ENCODE peak calls at places on chromosome 13, in four cellular contexts. W is cardiac muscle cell, D is left lung, L is neural progenitor cell. I is an unnamed sample.

GRCh38 chr13:62293081-62293480 is 877.4 kb upstream of the PCDH20 start:
- DNase-seq in W (no peak), D (no peak), L (no peak), I (no peak)

GRCh38 chr13:21735621-21736401 is 64.9 kb downstream of the FGF9 start:
- DNase-seq in W (no peak), D (no peak), L (no peak), I (no peak)

GRCh38 chr13:79290595-79291244 is 115.3 kb downstream of the RBM26 start:
- DNase-seq in W (peak), D (no peak), L (peak), I (no peak)

GRCh38 chr13:106374631-106375030 is 160.8 kb downstream of the EFNB2 start:
- DNase-seq in W (no peak), D (no peak), L (no peak), I (no peak)

GRCh38 chr13:46641274-46642081 is 88.5 kb downstream of the LRCH1 start:
- DNase-seq in W (peak), D (no peak), L (no peak), I (no peak)

GRCh38 chr13:52428295-52428694 is 22.1 kb downstream of the VPS36 start:
- DNase-seq in W (peak), D (no peak), L (no peak), I (no peak)

GRCh38 chr13:77544365-77544764 is 8.9 kb downstream of the SCEL start:
- DNase-seq in W (peak), D (peak), L (no peak), I (peak)

GRCh38 chr13:80342541-80343371 is 1.8 kb upstream of the SPRY2 start:
- DNase-seq in W (peak), D (peak), L (peak), I (peak)

GRCh38 chr13:113089693-113090414 is 15.7 kb upstream of the F7 start:
- DNase-seq in W (no peak), D (no peak), L (no peak), I (no peak)

GRCh38 chr13:39676315-39676876 is 20.9 kb downstream of the COG6 start:
- DNase-seq in W (peak), D (no peak), L (peak), I (no peak)

GRCh38 chr13:77767413-77767812 is 69.9 kb downstream of the SLAIN1 start:
- DNase-seq in W (no peak), D (no peak), L (no peak), I (no peak)

GRCh38 chr13:75219479-75220237 is 262.3 kb downstream of the TBC1D4 start:
- DNase-seq in W (peak), D (peak), L (peak), I (peak)

GRCh38 chr13:42883142-42883541 is 101.8 kb downstream of the FAM216B start:
- DNase-seq in W (peak), D (no peak), L (no peak), I (no peak)

GRCh38 chr13:78978381-78978998 is 319.5 kb upstream of the OBI1 start:
- DNase-seq in W (peak), D (no peak), L (peak), I (peak)

GRCh38 chr13:50208826-50209335 is 193.6 kb downstream of the KCNRG start:
- DNase-seq in W (peak), D (peak), L (peak), I (no peak)

GRCh38 chr13:75264611-75265010 is 217.4 kb downstream of the TBC1D4 start:
- DNase-seq in W (no peak), D (no peak), L (peak), I (no peak)

GRCh38 chr13:51525567-51526165 is 58.6 kb upstream of the WDFY2 start:
- DNase-seq in W (no peak), D (no peak), L (no peak), I (no peak)

GRCh38 chr13:36332986-36333385 is 13.2 kb downstream of the SPART start:
- DNase-seq in W (peak), D (no peak), L (no peak), I (no peak)

GRCh38 chr13:64414381-64414780 is 2815.8 kb downstream of the PCDH9 start:
- DNase-seq in W (no peak), D (no peak), L (no peak), I (no peak)

GRCh38 chr13:50323440-50324070 is 308.3 kb downstream of the KCNRG start:
- DNase-seq in W (peak), D (no peak), L (no peak), I (no peak)

GRCh38 chr13:21541271-21541670 is 62.7 kb downstream of the MICU2 start:
- DNase-seq in W (no peak), D (no peak), L (no peak), I (no peak)

GRCh38 chr13:43074824-43075510 is 51.6 kb downstream of the DNAJC15 start:
- DNase-seq in W (no peak), D (no peak), L (no peak), I (no peak)

GRCh38 chr13:77372275-77372674 is 45.4 kb upstream of the MYCBP2 start:
- DNase-seq in W (no peak), D (no peak), L (no peak), I (no peak)

GRCh38 chr13:23321534-23322241 is 111.8 kb downstream of the SACS start:
- DNase-seq in W (peak), D (peak), L (no peak), I (no peak)

GRCh38 chr13:100954430-100955361 is 280.1 kb upstream of the TMTC4 start:
- DNase-seq in W (no peak), D (no peak), L (no peak), I (no peak)

GRCh38 chr13:112744306-112745021 is 54.6 kb downstream of the ATP11A start:
- DNase-seq in W (peak), D (no peak), L (no peak), I (no peak)

GRCh38 chr13:21913010-21913409 is 242.1 kb downstream of the FGF9 start:
- DNase-seq in W (no peak), D (no peak), L (peak), I (no peak)

GRCh38 chr13:44879452-44880058 is 109.7 kb downstream of the NUFIP1 start:
- DNase-seq in W (peak), D (no peak), L (no peak), I (no peak)

GRCh38 chr13:21402586-21403307 is 56.4 kb downstream of the ZDHHC20 start:
- DNase-seq in W (peak), D (no peak), L (no peak), I (no peak)

GRCh38 chr13:101116381-101116780 is 299.9 kb downstream of the NALCN start:
- DNase-seq in W (no peak), D (no peak), L (peak), I (no peak)

GRCh38 chr13:65943711-65944110 is 1286.4 kb downstream of the PCDH9 start:
- DNase-seq in W (peak), D (no peak), L (no peak), I (no peak)

GRCh38 chr13:27476943-27477681 is 26.7 kb upstream of the MTIF3 start:
- DNase-seq in W (peak), D (no peak), L (no peak), I (no peak)

GRCh38 chr13:42275098-42275471 is 3.1 kb downstream of the AKAP11 start:
- DNase-seq in W (no peak), D (no peak), L (no peak), I (no peak)

GRCh38 chr13:112605531-112605990 is 17.6 kb upstream of the TUBGCP3 start:
- DNase-seq in W (no peak), D (no peak), L (no peak), I (no peak)

GRCh38 chr13:64551755-64552154 is 2678.4 kb downstream of the PCDH9 start:
- DNase-seq in W (peak), D (no peak), L (no peak), I (no peak)

DNA sequence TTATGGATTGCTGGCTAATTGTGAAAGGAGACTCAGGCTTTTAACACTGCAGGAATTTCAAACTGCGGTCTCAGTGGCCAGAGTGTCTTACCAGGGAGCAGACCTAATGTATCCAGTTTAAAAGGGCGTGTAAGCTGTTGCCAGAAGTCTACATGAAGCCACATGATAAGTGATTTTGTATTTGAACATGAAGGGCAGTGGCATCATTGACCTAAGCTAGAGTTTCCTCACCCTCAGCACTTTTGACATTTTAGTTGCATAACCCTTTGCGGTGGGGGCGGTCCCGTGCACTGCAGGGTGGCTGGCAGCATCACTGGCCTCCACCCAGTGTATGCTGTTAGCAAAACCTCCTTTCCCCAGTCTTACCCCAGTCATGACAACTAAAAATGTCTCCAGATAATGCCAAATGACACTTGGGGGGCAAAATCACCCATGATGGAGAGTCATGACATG is 23.7 kb upstream of the GPR18 start:
- DNase-seq in W (no peak), D (peak), L (no peak), I (no peak)
- H3K27ac ChIP-seq in W (no peak), D (peak), L (no peak), I (no peak)

GRCh38 chr13:104204177-104204576 is 1138.0 kb upstream of the SLC10A2 start:
- DNase-seq in W (no peak), D (no peak), L (no peak), I (no peak)

GRCh38 chr13:104196611-104197010 is 1130.4 kb upstream of the SLC10A2 start:
- DNase-seq in W (no peak), D (no peak), L (no peak), I (no peak)

DNA sequence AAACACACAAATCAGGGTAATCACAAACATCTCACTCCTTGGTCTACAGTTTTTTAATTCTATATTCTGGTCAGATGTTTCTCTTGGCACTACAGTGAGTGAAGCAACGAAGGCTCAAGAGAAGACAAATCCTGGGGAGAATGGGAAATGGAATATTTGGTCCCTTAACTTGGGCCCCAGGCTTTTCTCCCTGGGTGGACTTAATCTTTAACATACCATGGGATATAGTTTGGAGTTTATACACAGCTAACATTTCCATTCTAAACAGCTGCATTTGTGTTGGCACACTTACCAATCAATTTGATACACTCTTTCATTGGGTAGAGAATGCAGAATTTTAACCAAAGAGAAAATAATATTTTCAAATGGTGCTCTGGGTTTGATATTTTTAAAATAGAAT is 1132.6 kb upstream of the SLC10A2 start:
- DNase-seq in W (no peak), D (no peak), L (no peak), I (no peak)
- H3K27ac ChIP-seq in W (no peak), D (no peak), L (no peak), I (no peak)

DNA sequence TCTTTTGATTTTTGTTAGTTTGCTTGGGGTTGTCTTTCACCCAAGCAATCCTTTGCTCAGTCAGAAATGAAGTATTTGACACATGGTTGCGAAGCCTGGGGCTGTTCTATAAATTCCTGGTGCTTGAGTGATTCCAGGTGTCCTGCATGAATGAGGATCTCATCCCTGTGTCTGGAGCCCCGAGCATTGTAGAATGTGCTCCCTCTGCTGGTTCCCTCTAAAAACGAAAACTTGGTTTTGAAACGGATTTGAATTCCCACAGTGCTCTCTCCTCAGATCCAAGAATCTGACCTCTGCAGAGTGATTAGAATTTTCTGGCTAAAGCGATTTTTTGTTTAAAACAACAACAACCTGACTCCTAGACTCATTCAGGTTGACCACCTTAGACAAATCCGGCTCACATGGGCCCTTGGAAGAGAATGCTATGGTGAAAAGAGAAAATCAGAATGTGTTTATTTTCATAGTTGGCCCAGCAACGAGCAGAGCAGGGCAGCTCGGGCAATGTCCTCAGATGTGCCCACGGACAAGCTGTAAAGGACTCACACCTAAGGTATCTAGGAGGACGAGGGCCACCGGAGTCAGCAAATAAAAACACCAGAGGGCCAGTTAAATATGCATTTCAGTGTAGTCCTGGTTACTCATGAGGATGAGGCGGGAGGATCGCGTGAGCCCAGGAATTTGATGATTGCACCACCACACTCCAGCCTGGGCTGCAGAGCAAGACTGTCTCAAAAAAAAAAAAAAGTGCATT is 8.7 kb upstream of the ATP12A start:
- DNase-seq in W (peak), D (peak), L (peak), I (no peak)
- H3K27ac ChIP-seq in W (no peak), D (peak), L (no peak), I (no peak)

DNA sequence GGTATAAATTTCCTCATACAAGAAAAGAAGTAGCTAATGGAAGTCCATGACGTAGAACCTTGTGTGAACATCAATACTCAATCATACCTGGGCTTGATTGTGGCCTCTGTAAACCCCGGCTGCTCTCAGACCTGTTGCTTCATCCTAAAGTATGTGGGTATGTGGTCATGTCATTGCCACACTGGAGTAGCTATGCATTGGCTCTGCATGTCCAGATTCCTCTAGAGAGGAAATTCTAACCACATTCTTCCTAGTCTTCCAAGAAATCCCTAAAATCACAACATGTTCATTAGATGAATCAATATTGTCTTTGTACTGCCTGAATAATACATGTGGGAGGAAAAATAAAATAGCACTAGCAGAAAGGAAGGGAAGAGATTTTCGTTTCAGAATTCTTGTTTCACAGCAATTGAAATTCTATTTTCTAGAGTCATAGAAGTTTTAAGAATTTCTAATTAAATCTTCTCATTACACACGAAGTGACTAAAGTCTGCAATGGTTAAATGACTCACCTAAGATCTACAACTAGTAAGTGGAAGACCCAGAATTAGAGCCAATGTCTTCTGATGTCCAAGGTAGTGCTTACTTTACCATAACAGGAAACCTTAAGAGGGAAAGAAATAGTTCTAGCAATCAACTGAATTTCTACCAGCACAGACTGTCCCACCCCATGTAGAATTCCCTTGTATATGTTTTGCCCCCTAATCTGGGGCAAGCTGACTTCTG is 28.0 kb downstream of the RXFP2 start:
- DNase-seq in W (peak), D (no peak), L (no peak), I (no peak)
- H3K27ac ChIP-seq in W (no peak), D (no peak), L (no peak), I (no peak)

GRCh38 chr13:109789262-109789661 is 2.9 kb upstream of the IRS2 start:
- DNase-seq in W (no peak), D (no peak), L (no peak), I (no peak)

GRCh38 chr13:109788372-109789195 is 2.2 kb upstream of the IRS2 start:
- DNase-seq in W (no peak), D (no peak), L (no peak), I (no peak)

GRCh38 chr13:109785892-109786450 is 412 bp downstream of the IRS2 start:
- DNase-seq in W (peak), D (no peak), L (no peak), I (no peak)

GRCh38 chr13:109786457-109787134 is at the start of gene IRS2:
- DNase-seq in W (peak), D (peak), L (peak), I (peak)

DNA sequence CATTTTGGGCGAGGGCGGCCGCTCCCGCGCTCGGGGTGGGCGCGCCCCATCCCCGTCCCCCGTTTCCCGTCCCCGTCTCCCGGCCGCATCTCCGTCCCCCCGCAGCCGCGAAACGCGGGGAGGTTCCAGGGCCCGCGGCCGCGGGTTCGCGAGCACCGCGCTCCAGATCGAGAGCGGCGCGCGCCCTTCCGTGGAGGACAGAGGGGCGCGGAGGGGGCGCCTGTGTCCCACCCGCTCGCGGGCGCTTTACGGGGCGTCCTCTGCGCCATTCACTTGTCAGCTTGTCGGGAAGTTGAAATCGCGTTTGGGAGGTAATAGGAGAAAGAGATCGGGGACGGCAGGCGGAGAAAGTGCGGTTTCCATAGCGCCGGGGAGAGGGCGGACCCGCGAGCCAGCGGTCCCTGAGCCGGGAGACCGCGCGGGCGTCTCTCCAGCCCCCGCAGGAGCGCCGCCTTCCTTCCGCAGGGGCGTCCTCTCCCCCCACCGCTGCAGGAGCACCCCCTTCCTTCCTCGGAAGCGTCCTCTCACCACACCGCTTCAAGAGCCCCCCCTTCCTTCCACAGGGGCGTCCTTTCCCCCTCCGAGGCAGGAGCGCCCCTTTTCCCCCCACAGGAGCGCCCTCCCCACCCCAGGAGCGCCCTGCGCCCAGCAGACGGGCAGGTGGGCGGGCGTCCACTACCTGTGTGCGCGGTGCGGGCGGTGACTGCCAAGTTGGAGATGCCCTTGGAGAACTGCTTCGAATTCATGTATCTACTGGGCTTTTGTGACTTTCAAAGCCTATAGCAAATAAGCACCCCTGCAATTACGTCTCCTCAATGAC is 962 bp upstream of the IRS2 start:
- DNase-seq in W (peak), D (peak), L (peak), I (no peak)
- H3K27ac ChIP-seq in W (peak), D (peak), L (peak), I (peak)

GRCh38 chr13:73603646-73604045 is 530.6 kb downstream of the KLF12 start:
- DNase-seq in W (no peak), D (no peak), L (no peak), I (no peak)
- H3K27ac ChIP-seq in W (no peak), D (no peak), L (no peak), I (no peak)

GRCh38 chr13:33349314-33349995 is 63.9 kb upstream of the STARD13 start:
- DNase-seq in W (no peak), D (peak), L (peak), I (no peak)

GRCh38 chr13:33352023-33352422 is 66.5 kb upstream of the STARD13 start:
- DNase-seq in W (no peak), D (no peak), L (no peak), I (no peak)

GRCh38 chr13:33352520-33352919 is 67.0 kb upstream of the STARD13 start:
- DNase-seq in W (no peak), D (no peak), L (no peak), I (no peak)

GRCh38 chr13:33349996-33350826 is 64.7 kb upstream of the STARD13 start:
- DNase-seq in W (peak), D (peak), L (peak), I (no peak)

GRCh38 chr13:33351324-33351723 is 65.8 kb upstream of the STARD13 start:
- DNase-seq in W (peak), D (no peak), L (no peak), I (no peak)
- H3K27ac ChIP-seq in W (no peak), D (peak), L (no peak), I (peak)

GRCh38 chr13:102132896-102133295 is 269.0 kb downstream of the FGF14 start:
- DNase-seq in W (no peak), D (no peak), L (no peak), I (no peak)

GRCh38 chr13:102131246-102131645 is 270.6 kb downstream of the FGF14 start:
- DNase-seq in W (no peak), D (no peak), L (no peak), I (no peak)

GRCh38 chr13:102127153-102127552 is 274.7 kb downstream of the FGF14 start:
- DNase-seq in W (no peak), D (no peak), L (no peak), I (no peak)

GRCh38 chr13:102128216-102128800 is 273.5 kb downstream of the FGF14 start:
- DNase-seq in W (no peak), D (no peak), L (no peak), I (no peak)
- H3K27ac ChIP-seq in W (no peak), D (no peak), L (no peak), I (no peak)

GRCh38 chr13:57250472-57250871 is 83.5 kb downstream of the PRR20E start:
- DNase-seq in W (no peak), D (no peak), L (no peak), I (no peak)
- H3K27ac ChIP-seq in W (no peak), D (no peak), L (no peak), I (no peak)